ENCODE peak calls at places on chromosomes 16 and 17, in nine cellular contexts. L, T, P, C, Y, B, Z, M and N are unnamed samples.

GRCh38 chr17:43327834-43328420 is 70.9 kb upstream of the ARL4D start:
- DNase-seq in L (no peak), T (no peak), P (no peak), C (no peak), Y (no peak), B (no peak), Z (no peak), M (no peak), N (no peak)

GRCh38 chr17:64331946-64332493 is 58.6 kb downstream of the PECAM1 start:
- DNase-seq in L (no peak), T (no peak), P (no peak), C (peak), Y (no peak), B (no peak), Z (no peak), M (no peak), N (no peak)

GRCh38 chr17:76994237-76994637 is 126.0 kb downstream of the MGAT5B start:
- DNase-seq in L (no peak), T (no peak), P (peak), C (peak), Y (no peak), B (no peak), Z (no peak), M (no peak), N (no peak)

GRCh38 chr17:36072431-36073121 is 8.5 kb downstream of the CCL18 start:
- DNase-seq in L (no peak), T (no peak), P (peak), C (peak), Y (peak), B (peak), Z (no peak), M (peak), N (no peak)

GRCh38 chr17:46841561-46842379 is 9.6 kb upstream of the WNT9B start:
- DNase-seq in L (peak), T (no peak), P (no peak), C (no peak), Y (no peak), B (peak), Z (no peak), M (no peak), N (no peak)

GRCh38 chr16:2914233-2914632 is 2.5 kb downstream of the FLYWCH1 start:
- DNase-seq in L (no peak), T (no peak), P (no peak), C (no peak), Y (no peak), B (no peak), Z (no peak), M (no peak), N (no peak)

GRCh38 chr17:12180644-12181261 is 160.1 kb downstream of the MAP2K4 start:
- DNase-seq in L (peak), T (no peak), P (peak), C (peak), Y (no peak), B (peak), Z (peak), M (peak), N (no peak)

GRCh38 chr16:51268237-51268636 is 117.2 kb upstream of the SALL1 start:
- DNase-seq in L (no peak), T (no peak), P (no peak), C (no peak), Y (no peak), B (no peak), Z (no peak), M (no peak), N (peak)

GRCh38 chr17:794876-795275 is 12.7 kb downstream of the MRM3 start:
- DNase-seq in L (peak), T (peak), P (peak), C (peak), Y (peak), B (peak), Z (peak), M (peak), N (peak)

GRCh38 chr17:79000396-79001189 is 9.0 kb downstream of the CANT1 start:
- DNase-seq in L (no peak), T (no peak), P (no peak), C (no peak), Y (no peak), B (no peak), Z (no peak), M (no peak), N (peak)

GRCh38 chr16:20094157-20094556 is 20.5 kb upstream of the GPR139 start:
- DNase-seq in L (no peak), T (no peak), P (no peak), C (no peak), Y (no peak), B (no peak), Z (no peak), M (no peak), N (no peak)